ENCODE peak calls at places on chromosomes 12 and 14, in four cellular contexts. One of them, this sample, is unnamed.

GRCh38 chr12:15001733-15002471 is 29.1 kb downstream of the PDE6H start:
- DNase-seq in neural progenitor cell: peak
- DNase-seq in nephron progenitor cell: peak
- DNase-seq in NCI-H1092: peak
- DNase-seq in this sample: peak

GRCh38 chr12:99544457-99544856 is 103.1 kb upstream of the GARIN6 start:
- DNase-seq in nephron progenitor cell: no peak
- DNase-seq in neural progenitor cell: no peak
- DNase-seq in NCI-H1092: no peak
- DNase-seq in this sample: no peak

GRCh38 chr12:117662220-117662619 is 300.8 kb upstream of the NOS1 start:
- DNase-seq in NCI-H1092: no peak
- DNase-seq in nephron progenitor cell: peak
- DNase-seq in neural progenitor cell: no peak
- DNase-seq in this sample: no peak

GRCh38 chr12:129184066-129184695 is 330.9 kb downstream of the GLT1D1 start:
- DNase-seq in NCI-H1092: no peak
- DNase-seq in nephron progenitor cell: peak
- DNase-seq in neural progenitor cell: no peak
- DNase-seq in this sample: no peak

GRCh38 chr12:8078400-8078799 is 3.7 kb upstream of the NECAP1 start:
- DNase-seq in NCI-H1092: peak
- DNase-seq in neural progenitor cell: peak
- DNase-seq in nephron progenitor cell: peak
- DNase-seq in this sample: peak

GRCh38 chr14:57189070-57189469 is 79.6 kb downstream of the EXOC5 start:
- DNase-seq in NCI-H1092: peak
- DNase-seq in nephron progenitor cell: no peak
- DNase-seq in neural progenitor cell: peak
- DNase-seq in this sample: peak

GRCh38 chr12:19811922-19812321 is 372.6 kb downstream of the AEBP2 start:
- DNase-seq in nephron progenitor cell: no peak
- DNase-seq in NCI-H1092: no peak
- DNase-seq in neural progenitor cell: no peak
- DNase-seq in this sample: no peak

GRCh38 chr12:81077686-81078441 is at the start of gene ACSS3:
- DNase-seq in nephron progenitor cell: peak
- DNase-seq in NCI-H1092: no peak
- DNase-seq in neural progenitor cell: peak
- DNase-seq in this sample: peak

GRCh38 chr12:59118356-59118755 is 198.1 kb upstream of the LRIG3 start:
- DNase-seq in neural progenitor cell: no peak
- DNase-seq in NCI-H1092: no peak
- DNase-seq in nephron progenitor cell: no peak
- DNase-seq in this sample: no peak

GRCh38 chr12:70243510-70244331 is 488 bp downstream of the CNOT2 start:
- DNase-seq in nephron progenitor cell: peak
- DNase-seq in NCI-H1092: peak
- DNase-seq in neural progenitor cell: peak
- DNase-seq in this sample: peak

GRCh38 chr14:70698288-70698687 is 56.6 kb downstream of the TTC9 start:
- DNase-seq in neural progenitor cell: no peak
- DNase-seq in NCI-H1092: no peak
- DNase-seq in nephron progenitor cell: no peak
- DNase-seq in this sample: peak

GRCh38 chr12:20429876-20430275 is 61.5 kb downstream of the PDE3A start:
- DNase-seq in NCI-H1092: no peak
- DNase-seq in nephron progenitor cell: no peak
- DNase-seq in neural progenitor cell: no peak
- DNase-seq in this sample: no peak

GRCh38 chr12:77725611-77726010 is 105.1 kb upstream of the NAV3 start:
- DNase-seq in NCI-H1092: no peak
- DNase-seq in nephron progenitor cell: no peak
- DNase-seq in neural progenitor cell: no peak
- DNase-seq in this sample: no peak

GRCh38 chr12:128840862-128841468 is 12.3 kb upstream of the GLT1D1 start:
- DNase-seq in NCI-H1092: no peak
- DNase-seq in nephron progenitor cell: no peak
- DNase-seq in neural progenitor cell: no peak
- DNase-seq in this sample: no peak

GRCh38 chr14:30214456-30215090 is 286.9 kb upstream of the PRKD1 start:
- DNase-seq in NCI-H1092: peak
- DNase-seq in neural progenitor cell: peak
- DNase-seq in nephron progenitor cell: peak
- DNase-seq in this sample: peak

GRCh38 chr14:75084513-75084912 is 15.1 kb downstream of the ZC2HC1C start:
- DNase-seq in nephron progenitor cell: no peak
- DNase-seq in neural progenitor cell: no peak
- DNase-seq in NCI-H1092: no peak
- DNase-seq in this sample: no peak

GRCh38 chr14:68458840-68459469 is 333.9 kb downstream of the ZFP36L1 start:
- DNase-seq in nephron progenitor cell: no peak
- DNase-seq in NCI-H1092: peak
- DNase-seq in neural progenitor cell: peak
- DNase-seq in this sample: no peak

GRCh38 chr12:94535614-94535932 is 75.9 kb upstream of the CEP83 start:
- DNase-seq in nephron progenitor cell: peak
- DNase-seq in NCI-H1092: peak
- DNase-seq in neural progenitor cell: peak
- DNase-seq in this sample: no peak

GRCh38 chr12:8156845-8157244 is at the start of gene ZNF705A:
- DNase-seq in neural progenitor cell: no peak
- DNase-seq in NCI-H1092: no peak
- DNase-seq in nephron progenitor cell: no peak
- DNase-seq in this sample: no peak